ENCODE peak calls at places on chromosomes 4 and X, in five cellular contexts. One of them, this sample, is unnamed.

GRCh38 chr4:136713140-136713539 is 819.2 kb downstream of the PCDH18 start:
- DNase-seq in A549: no peak
- DNase-seq in HepG2: no peak
- DNase-seq in K562: no peak
- DNase-seq in GM12878: no peak
- DNase-seq in this sample: no peak

GRCh38 chrX:74104356-74105065 is 199.5 kb upstream of the ZCCHC13 start:
- DNase-seq in A549: no peak
- DNase-seq in HepG2: no peak
- DNase-seq in K562: no peak
- DNase-seq in GM12878: no peak
- DNase-seq in this sample: no peak

GRCh38 chr4:127708985-127709384 is 21.2 kb upstream of the SLC25A31 start:
- DNase-seq in A549: peak
- DNase-seq in HepG2: peak
- DNase-seq in K562: no peak
- DNase-seq in GM12878: no peak
- DNase-seq in this sample: no peak

GRCh38 chr4:132691668-132692067 is 457.4 kb upstream of the PCDH10 start:
- DNase-seq in A549: no peak
- DNase-seq in HepG2: no peak
- DNase-seq in K562: no peak
- DNase-seq in GM12878: no peak
- DNase-seq in this sample: no peak

GRCh38 chrX:8025705-8026104 is 98.5 kb upstream of the PNPLA4 start:
- DNase-seq in A549: no peak
- DNase-seq in HepG2: peak
- DNase-seq in K562: no peak
- DNase-seq in GM12878: no peak
- DNase-seq in this sample: no peak

GRCh38 chr4:146957252-146957651 is 11.6 kb upstream of the TTC29 start:
- DNase-seq in A549: no peak
- DNase-seq in HepG2: no peak
- DNase-seq in K562: no peak
- DNase-seq in GM12878: no peak
- DNase-seq in this sample: no peak

GRCh38 chr4:108036252-108036651 is 46.6 kb downstream of the HADH start:
- DNase-seq in A549: no peak
- DNase-seq in HepG2: no peak
- DNase-seq in K562: no peak
- DNase-seq in GM12878: no peak
- DNase-seq in this sample: no peak

GRCh38 chrX:119783026-119783425 is 8.4 kb downstream of the RPL39 start:
- DNase-seq in A549: no peak
- DNase-seq in HepG2: no peak
- DNase-seq in K562: no peak
- DNase-seq in GM12878: no peak
- DNase-seq in this sample: no peak

GRCh38 chr4:27217261-27217769 is 356.7 kb downstream of the STIM2 start:
- DNase-seq in A549: no peak
- DNase-seq in HepG2: no peak
- DNase-seq in K562: no peak
- DNase-seq in GM12878: no peak
- DNase-seq in this sample: no peak

GRCh38 chr4:10115657-10116624 is 658 bp downstream of the WDR1 start:
- DNase-seq in A549: peak
- DNase-seq in HepG2: peak
- DNase-seq in K562: peak
- DNase-seq in GM12878: peak
- DNase-seq in this sample: peak

GRCh38 chrX:22533898-22534297 is 261.2 kb downstream of the CBLL2 start:
- DNase-seq in A549: no peak
- DNase-seq in HepG2: no peak
- DNase-seq in K562: no peak
- DNase-seq in GM12878: no peak
- DNase-seq in this sample: no peak

GRCh38 chrX:72121381-72121780 is 10.3 kb downstream of the RTL5 start:
- DNase-seq in A549: no peak
- DNase-seq in HepG2: no peak
- DNase-seq in K562: no peak
- DNase-seq in GM12878: no peak
- DNase-seq in this sample: no peak

GRCh38 chr4:69089388-69089787 is 6.9 kb upstream of the UGT2B7 start:
- DNase-seq in A549: no peak
- DNase-seq in HepG2: no peak
- DNase-seq in K562: no peak
- DNase-seq in GM12878: no peak
- DNase-seq in this sample: no peak

GRCh38 chrX:108186811-108187210 is 95.2 kb downstream of the ATG4A start:
- DNase-seq in A549: peak
- DNase-seq in HepG2: peak
- DNase-seq in K562: no peak
- DNase-seq in GM12878: no peak
- DNase-seq in this sample: no peak

GRCh38 chr4:109910261-109910660 is 2.4 kb upstream of the EGF start:
- DNase-seq in A549: no peak
- DNase-seq in HepG2: no peak
- DNase-seq in K562: no peak
- DNase-seq in GM12878: no peak
- DNase-seq in this sample: no peak

GRCh38 chr4:80812145-80812544 is 218.4 kb upstream of the BMP3 start:
- DNase-seq in A549: no peak
- DNase-seq in HepG2: no peak
- DNase-seq in K562: no peak
- DNase-seq in GM12878: no peak
- DNase-seq in this sample: no peak

GRCh38 chrX:2389324-2389723 is 111.5 kb downstream of the DHRSX start:
- DNase-seq in A549: no peak
- DNase-seq in HepG2: no peak
- DNase-seq in K562: no peak
- DNase-seq in GM12878: no peak
- DNase-seq in this sample: no peak

GRCh38 chrX:155086202-155086840 is 15.0 kb downstream of the BRCC3 start:
- DNase-seq in A549: peak
- DNase-seq in HepG2: peak
- DNase-seq in K562: peak
- DNase-seq in GM12878: no peak
- DNase-seq in this sample: peak

GRCh38 chr4:78518551-78518950 is 33.0 kb upstream of the ANXA3 start:
- DNase-seq in A549: no peak
- DNase-seq in HepG2: no peak
- DNase-seq in K562: no peak
- DNase-seq in GM12878: no peak
- DNase-seq in this sample: no peak

GRCh38 chrX:8692886-8693285 is 39.1 kb downstream of the ANOS1 start:
- DNase-seq in A549: no peak
- DNase-seq in HepG2: no peak
- DNase-seq in K562: no peak
- DNase-seq in GM12878: no peak
- DNase-seq in this sample: no peak

GRCh38 chrX:12950851-12951589 is 23.9 kb upstream of the TMSB4X start:
- DNase-seq in A549: peak
- DNase-seq in HepG2: peak
- DNase-seq in K562: peak
- DNase-seq in GM12878: peak
- DNase-seq in this sample: no peak

GRCh38 chrX:110420771-110421498 is 62.3 kb downstream of the RTL9 start:
- DNase-seq in A549: peak
- DNase-seq in HepG2: no peak
- DNase-seq in K562: peak
- DNase-seq in GM12878: no peak
- DNase-seq in this sample: no peak

GRCh38 chr4:31548823-31549222 is 828.7 kb downstream of the PCDH7 start:
- DNase-seq in A549: no peak
- DNase-seq in HepG2: no peak
- DNase-seq in K562: no peak
- DNase-seq in GM12878: no peak
- DNase-seq in this sample: no peak

GRCh38 chr4:39994356-39994755 is 16.6 kb upstream of the PDS5A start:
- DNase-seq in A549: no peak
- DNase-seq in HepG2: no peak
- DNase-seq in K562: no peak
- DNase-seq in GM12878: no peak
- DNase-seq in this sample: no peak

GRCh38 chr4:24547979-24548378 is 36.4 kb downstream of the DHX15 start:
- DNase-seq in A549: no peak
- DNase-seq in HepG2: no peak
- DNase-seq in K562: no peak
- DNase-seq in GM12878: no peak
- DNase-seq in this sample: no peak

GRCh38 chr4:97238956-97239698 is 904.1 kb downstream of the STPG2 start:
- DNase-seq in A549: no peak
- DNase-seq in HepG2: no peak
- DNase-seq in K562: no peak
- DNase-seq in GM12878: no peak
- DNase-seq in this sample: no peak

GRCh38 chr4:71062436-71062835 is 69.0 kb downstream of the DCK start:
- DNase-seq in A549: no peak
- DNase-seq in HepG2: no peak
- DNase-seq in K562: no peak
- DNase-seq in GM12878: no peak
- DNase-seq in this sample: no peak

GRCh38 chr4:153438916-153439756 is 27.0 kb upstream of the TMEM131L start:
- DNase-seq in A549: no peak
- DNase-seq in HepG2: no peak
- DNase-seq in K562: no peak
- DNase-seq in GM12878: peak
- DNase-seq in this sample: no peak

GRCh38 chrX:104195489-104196084 is 29.3 kb downstream of the FAM199X start:
- DNase-seq in A549: peak
- DNase-seq in HepG2: peak
- DNase-seq in K562: peak
- DNase-seq in GM12878: no peak
- DNase-seq in this sample: no peak

GRCh38 chrX:13087322-13088154 is 43.1 kb upstream of the FAM9C start:
- DNase-seq in A549: no peak
- DNase-seq in HepG2: no peak
- DNase-seq in K562: no peak
- DNase-seq in GM12878: peak
- DNase-seq in this sample: no peak

GRCh38 chr4:158914178-158914577 is 145.4 kb downstream of the FNIP2 start:
- DNase-seq in A549: peak
- DNase-seq in HepG2: no peak
- DNase-seq in K562: no peak
- DNase-seq in GM12878: no peak
- DNase-seq in this sample: no peak

GRCh38 chr4:158915683-158916241 is 146.9 kb downstream of the FNIP2 start:
- DNase-seq in A549: no peak
- DNase-seq in HepG2: no peak
- DNase-seq in K562: no peak
- DNase-seq in GM12878: no peak
- DNase-seq in this sample: no peak

GRCh38 chr4:158912390-158913175 is 143.8 kb downstream of the FNIP2 start:
- DNase-seq in A549: no peak
- DNase-seq in HepG2: no peak
- DNase-seq in K562: no peak
- DNase-seq in GM12878: no peak
- DNase-seq in this sample: no peak

GRCh38 chr4:158913766-158914165 is 144.9 kb downstream of the FNIP2 start:
- DNase-seq in A549: no peak
- DNase-seq in HepG2: no peak
- DNase-seq in K562: no peak
- DNase-seq in GM12878: no peak
- DNase-seq in this sample: no peak
- H3K4me3 ChIP-seq in A549: no peak
- H3K4me3 ChIP-seq in HepG2: no peak
- H3K4me3 ChIP-seq in K562: no peak
- H3K4me3 ChIP-seq in GM12878: no peak
- H3K4me3 ChIP-seq in this sample: no peak

DNA sequence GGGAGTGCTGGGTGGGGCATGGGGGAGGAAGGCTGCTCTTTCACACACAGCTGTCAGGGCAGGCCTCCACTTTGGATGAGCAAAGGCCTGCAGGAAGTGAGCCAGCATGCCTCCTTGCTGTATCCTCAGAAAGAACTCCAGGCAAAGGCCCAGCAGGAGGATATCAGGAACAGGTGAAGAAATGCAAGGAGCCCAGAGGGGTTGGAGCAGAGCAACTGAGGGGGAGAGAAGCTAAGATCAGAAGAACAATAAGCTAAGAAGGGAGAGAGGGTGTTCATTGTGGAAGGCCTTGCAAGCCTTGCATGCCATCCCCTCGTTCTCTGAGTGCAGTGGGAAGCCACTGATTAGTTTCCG is 115.1 kb downstream of the CAMK2D start:
- DNase-seq in A549: peak
- DNase-seq in HepG2: no peak
- DNase-seq in K562: no peak
- DNase-seq in GM12878: no peak
- DNase-seq in this sample: peak
- TF ChIP-seq HDAC2 in A549: no peak
- TF ChIP-seq HDAC2 in HepG2: no peak
- TF ChIP-seq HDAC2 in K562: no peak
- TF ChIP-seq HDAC2 in GM12878: no peak
- TF ChIP-seq HDAC2 in this sample: peak

DNA sequence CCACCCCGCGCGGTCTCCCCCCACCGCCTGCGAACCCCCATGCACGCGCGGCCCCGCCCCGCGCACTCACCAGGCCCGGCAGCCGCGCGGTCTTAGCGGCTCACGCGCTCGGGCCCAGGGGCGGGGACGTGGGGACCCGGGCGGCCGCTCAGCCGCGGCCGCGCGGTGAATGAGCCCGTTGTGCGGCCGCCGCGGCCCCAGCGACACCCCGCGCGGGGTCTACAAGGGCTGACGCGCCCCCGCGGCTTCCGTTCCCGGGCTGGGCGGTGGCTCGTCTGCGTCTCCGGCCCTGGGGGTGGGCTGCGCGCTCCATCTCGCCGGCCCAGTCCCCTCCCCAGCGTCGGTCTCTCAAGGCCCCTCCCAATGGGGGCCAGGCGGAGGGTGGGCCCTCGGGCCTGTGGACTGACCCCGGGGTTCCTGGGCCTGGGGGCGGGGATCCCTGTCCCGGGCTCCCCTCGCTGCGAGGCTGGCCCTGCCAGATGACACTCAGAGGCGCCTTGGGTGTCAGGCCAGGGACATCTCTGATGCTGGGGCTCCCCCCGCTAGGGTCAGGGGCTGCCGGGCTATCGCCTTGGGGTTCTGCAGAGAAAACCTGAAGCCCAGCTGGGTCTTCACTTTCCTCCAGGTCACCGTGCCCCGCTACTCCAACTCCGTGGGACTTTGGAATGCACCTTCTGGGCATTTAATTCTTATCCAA is 4.3 kb upstream of the SLC26A1 start:
- DNase-seq in A549: no peak
- DNase-seq in HepG2: no peak
- DNase-seq in K562: peak
- DNase-seq in GM12878: no peak
- DNase-seq in this sample: no peak
- H3K4me3 ChIP-seq in A549: peak
- H3K4me3 ChIP-seq in HepG2: peak
- H3K4me3 ChIP-seq in K562: peak
- H3K4me3 ChIP-seq in GM12878: no peak
- H3K4me3 ChIP-seq in this sample: peak

DNA sequence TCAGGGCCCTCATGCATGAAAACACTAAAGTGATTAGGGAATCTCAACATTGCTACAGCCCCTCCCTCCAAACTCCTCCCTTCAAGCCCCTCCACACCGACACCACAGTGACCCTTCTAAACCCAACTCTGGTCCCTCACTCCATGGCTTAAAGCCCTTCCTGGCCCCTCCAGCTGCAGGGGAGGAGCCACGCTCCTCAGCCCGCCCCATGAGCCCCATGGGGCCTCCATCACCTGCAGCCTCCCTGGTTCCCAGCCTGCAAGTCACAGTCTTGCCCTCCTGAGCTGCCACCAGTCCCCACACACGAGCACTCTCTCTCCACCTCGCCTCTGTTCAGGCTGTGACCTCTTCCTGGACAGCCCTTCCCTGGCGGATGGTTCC is 31.2 kb downstream of the PPP2R2C start:
- DNase-seq in A549: no peak
- DNase-seq in HepG2: no peak
- DNase-seq in K562: no peak
- DNase-seq in GM12878: no peak
- DNase-seq in this sample: no peak
- TF ChIP-seq HDAC2 in A549: no peak
- TF ChIP-seq HDAC2 in HepG2: no peak
- TF ChIP-seq HDAC2 in K562: no peak
- TF ChIP-seq HDAC2 in GM12878: no peak
- TF ChIP-seq HDAC2 in this sample: no peak

This sample was measured in H1.